ENCODE peak calls at places on chromosome 4, in four cellular contexts. One of them, this sample, is unnamed.

GRCh38 chr4:139241086-139241783 is 38.8 kb downstream of the MGARP start:
- DNase-seq in coronary artery: no peak
- DNase-seq in AML-193: no peak
- DNase-seq in activated CD8-positive, alpha-beta memory T cell treated with anti-CD3 and anti-CD28 coated beads for 48 hours: no peak
- DNase-seq in this sample: no peak

GRCh38 chr4:36824682-36825081 is 419.9 kb upstream of the NWD2 start:
- DNase-seq in AML-193: no peak
- DNase-seq in coronary artery: no peak
- DNase-seq in activated CD8-positive, alpha-beta memory T cell treated with anti-CD3 and anti-CD28 coated beads for 48 hours: no peak
- DNase-seq in this sample: no peak

GRCh38 chr4:27059446-27059845 is 198.8 kb downstream of the STIM2 start:
- DNase-seq in AML-193: no peak
- DNase-seq in coronary artery: no peak
- DNase-seq in activated CD8-positive, alpha-beta memory T cell treated with anti-CD3 and anti-CD28 coated beads for 48 hours: no peak
- DNase-seq in this sample: no peak

GRCh38 chr4:8644966-8645752 is 52.6 kb downstream of the CPZ start:
- DNase-seq in activated CD8-positive, alpha-beta memory T cell treated with anti-CD3 and anti-CD28 coated beads for 48 hours: no peak
- DNase-seq in AML-193: no peak
- DNase-seq in coronary artery: peak; percentile 55
- DNase-seq in this sample: no peak

GRCh38 chr4:183905593-183906485 is 732 bp downstream of the STOX2 start:
- DNase-seq in activated CD8-positive, alpha-beta memory T cell treated with anti-CD3 and anti-CD28 coated beads for 48 hours: no peak
- DNase-seq in AML-193: no peak
- DNase-seq in coronary artery: no peak
- DNase-seq in this sample: peak; percentile 87

GRCh38 chr4:171846232-171846631 is 33.0 kb downstream of the GALNTL6 start:
- DNase-seq in AML-193: peak; percentile 35
- DNase-seq in coronary artery: no peak
- DNase-seq in activated CD8-positive, alpha-beta memory T cell treated with anti-CD3 and anti-CD28 coated beads for 48 hours: no peak
- DNase-seq in this sample: peak; percentile 82

GRCh38 chr4:1449833-1450741 is 43.8 kb upstream of the NKX1-1 start:
- DNase-seq in coronary artery: peak; percentile 71
- DNase-seq in AML-193: no peak
- DNase-seq in activated CD8-positive, alpha-beta memory T cell treated with anti-CD3 and anti-CD28 coated beads for 48 hours: no peak
- DNase-seq in this sample: no peak

GRCh38 chr4:8547108-8547911 is 32.9 kb upstream of the GPR78 start:
- DNase-seq in activated CD8-positive, alpha-beta memory T cell treated with anti-CD3 and anti-CD28 coated beads for 48 hours: no peak
- DNase-seq in coronary artery: no peak
- DNase-seq in AML-193: no peak
- DNase-seq in this sample: peak; percentile 34

GRCh38 chr4:92189146-92189545 is 114.6 kb upstream of the GRID2 start:
- DNase-seq in AML-193: no peak
- DNase-seq in coronary artery: no peak
- DNase-seq in activated CD8-positive, alpha-beta memory T cell treated with anti-CD3 and anti-CD28 coated beads for 48 hours: no peak
- DNase-seq in this sample: no peak

GRCh38 chr4:8472689-8473197 is 32.2 kb downstream of the TRMT44 start:
- DNase-seq in activated CD8-positive, alpha-beta memory T cell treated with anti-CD3 and anti-CD28 coated beads for 48 hours: no peak
- DNase-seq in coronary artery: no peak
- DNase-seq in AML-193: no peak
- DNase-seq in this sample: no peak

GRCh38 chr4:68426516-68426915 is 20.7 kb upstream of the TMPRSS11E start:
- DNase-seq in AML-193: no peak
- DNase-seq in activated CD8-positive, alpha-beta memory T cell treated with anti-CD3 and anti-CD28 coated beads for 48 hours: no peak
- DNase-seq in coronary artery: no peak
- DNase-seq in this sample: no peak

GRCh38 chr4:30717208-30718020 is 2.8 kb upstream of the PCDH7 start:
- DNase-seq in activated CD8-positive, alpha-beta memory T cell treated with anti-CD3 and anti-CD28 coated beads for 48 hours: no peak
- DNase-seq in coronary artery: no peak
- DNase-seq in AML-193: no peak
- DNase-seq in this sample: peak; percentile 84

GRCh38 chr4:24816797-24817196 is 21.4 kb downstream of the SOD3 start:
- DNase-seq in AML-193: no peak
- DNase-seq in activated CD8-positive, alpha-beta memory T cell treated with anti-CD3 and anti-CD28 coated beads for 48 hours: no peak
- DNase-seq in coronary artery: no peak
- DNase-seq in this sample: no peak

GRCh38 chr4:605702-606425 is 19.5 kb upstream of the PDE6B start:
- DNase-seq in activated CD8-positive, alpha-beta memory T cell treated with anti-CD3 and anti-CD28 coated beads for 48 hours: no peak
- DNase-seq in AML-193: no peak
- DNase-seq in coronary artery: no peak
- DNase-seq in this sample: no peak

GRCh38 chr4:71262161-71262560 is 76.7 kb upstream of the SLC4A4 start:
- DNase-seq in activated CD8-positive, alpha-beta memory T cell treated with anti-CD3 and anti-CD28 coated beads for 48 hours: no peak
- DNase-seq in AML-193: no peak
- DNase-seq in coronary artery: no peak
- DNase-seq in this sample: no peak

GRCh38 chr4:3388461-3389185 is 53.1 kb upstream of the HGFAC start:
- DNase-seq in coronary artery: no peak
- DNase-seq in activated CD8-positive, alpha-beta memory T cell treated with anti-CD3 and anti-CD28 coated beads for 48 hours: no peak
- DNase-seq in AML-193: peak; percentile 52
- DNase-seq in this sample: no peak

GRCh38 chr4:178205826-178206225 is 763.6 kb upstream of the AGA start:
- DNase-seq in activated CD8-positive, alpha-beta memory T cell treated with anti-CD3 and anti-CD28 coated beads for 48 hours: no peak
- DNase-seq in coronary artery: no peak
- DNase-seq in AML-193: no peak
- DNase-seq in this sample: no peak

GRCh38 chr4:6641164-6641970 is 882 bp downstream of the MRFAP1 start:
- DNase-seq in AML-193: no peak
- DNase-seq in activated CD8-positive, alpha-beta memory T cell treated with anti-CD3 and anti-CD28 coated beads for 48 hours: no peak
- DNase-seq in coronary artery: peak; percentile 78
- DNase-seq in this sample: no peak

GRCh38 chr4:98242538-98242937 is 18.6 kb upstream of the RAP1GDS1 start:
- DNase-seq in AML-193: no peak
- DNase-seq in activated CD8-positive, alpha-beta memory T cell treated with anti-CD3 and anti-CD28 coated beads for 48 hours: no peak
- DNase-seq in coronary artery: no peak
- DNase-seq in this sample: no peak

GRCh38 chr4:48681856-48682255 is 98.2 kb downstream of the FRYL start:
- DNase-seq in activated CD8-positive, alpha-beta memory T cell treated with anti-CD3 and anti-CD28 coated beads for 48 hours: no peak
- DNase-seq in coronary artery: no peak
- DNase-seq in AML-193: peak; percentile 5
- DNase-seq in this sample: no peak